ENCODE peak calls at places on chromosomes 13 and 19, in six cellular contexts. K is colonic mucosa, U is fibroblast of lung, R is H1, A is IMR-90, M is neural progenitor cell. C is an unnamed sample.

GRCh38 chr19:45113628-45114027 is 20.6 kb downstream of the PPP1R37 start:
- DNase-seq in K (peak; percentile 80), U (no peak), R (no peak), A (no peak), M (no peak), C (no peak)

GRCh38 chr13:91133941-91134772 is 213.3 kb upstream of the MIR17HG start:
- DNase-seq in K (peak; percentile 44), U (peak; percentile 60), R (no peak), A (peak; percentile 54), M (peak; percentile 60), C (peak; percentile 47)

GRCh38 chr13:79194272-79194671 is 211.8 kb downstream of the RBM26 start:
- DNase-seq in K (no peak), U (no peak), R (no peak), A (no peak), M (no peak), C (peak; percentile 51)

GRCh38 chr13:28805193-28805819 is 14.8 kb upstream of the MTUS2 start:
- DNase-seq in K (peak; percentile 24), U (no peak), R (no peak), A (no peak), M (peak; percentile 52), C (peak; percentile 43)

GRCh38 chr13:83024955-83025594 is 857.2 kb downstream of the SLITRK1 start:
- DNase-seq in K (no peak), U (peak; percentile 0), R (no peak), A (peak; percentile 23), M (no peak), C (no peak)

GRCh38 chr19:53466726-53467125 is 807 bp upstream of the ZNF813 start:
- DNase-seq in K (no peak), U (no peak), R (no peak), A (no peak), M (peak; percentile 7), C (no peak)

GRCh38 chr19:33005440-33005839 is 33.4 kb downstream of the FAAP24 start:
- DNase-seq in K (no peak), U (no peak), R (no peak), A (no peak), M (no peak), C (no peak)

GRCh38 chr13:84431646-84432045 is 549.4 kb upstream of the SLITRK1 start:
- DNase-seq in K (no peak), U (peak; percentile 85), R (no peak), A (peak; percentile 66), M (no peak), C (no peak)

GRCh38 chr13:45662122-45662521 is 40.0 kb upstream of the CBY2 start:
- DNase-seq in K (no peak), U (peak; percentile 28), R (no peak), A (no peak), M (no peak), C (no peak)

GRCh38 chr13:51861728-51862300 is at the start of gene CCDC70:
- DNase-seq in K (no peak), U (peak; percentile 71), R (no peak), A (peak; percentile 39), M (no peak), C (no peak)

GRCh38 chr13:66501187-66501586 is 728.9 kb downstream of the PCDH9 start:
- DNase-seq in K (no peak), U (peak; percentile 55), R (no peak), A (peak; percentile 78), M (no peak), C (no peak)

GRCh38 chr13:83563499-83563898 is 318.8 kb downstream of the SLITRK1 start:
- DNase-seq in K (no peak), U (no peak), R (no peak), A (no peak), M (peak; percentile 2), C (no peak)

GRCh38 chr13:57673197-57673596 is 41.7 kb downstream of the PCDH17 start:
- DNase-seq in K (no peak), U (no peak), R (no peak), A (no peak), M (peak; percentile 71), C (no peak)

GRCh38 chr19:34963531-34964406 is at the start of gene ZNF792:
- DNase-seq in K (peak; percentile 84), U (peak; percentile 51), R (peak; percentile 7), A (peak; percentile 34), M (peak; percentile 81), C (peak; percentile 57)

GRCh38 chr13:92827503-92827902 is 399.1 kb upstream of the GPC6 start:
- DNase-seq in K (no peak), U (no peak), R (no peak), A (no peak), M (no peak), C (no peak)

GRCh38 chr19:31639306-31639705 is 290.1 kb upstream of the TSHZ3 start:
- DNase-seq in K (no peak), U (peak; percentile 45), R (no peak), A (peak; percentile 1), M (no peak), C (no peak)

GRCh38 chr13:111658150-111659100 is 338.0 kb downstream of the TEX29 start:
- DNase-seq in K (no peak), U (no peak), R (no peak), A (no peak), M (peak; percentile 93), C (no peak)

GRCh38 chr19:44747739-44748425 is 626 bp upstream of the BCL3 start:
- DNase-seq in K (peak; percentile 86), U (peak; percentile 70), R (no peak), A (peak; percentile 61), M (peak; percentile 17), C (peak; percentile 6)

GRCh38 chr19:51422053-51422448 is 4.6 kb upstream of the SIGLEC10 start:
- DNase-seq in K (peak; percentile 92), U (peak; percentile 25), R (peak; percentile 69), A (peak; percentile 59), M (peak; percentile 96), C (peak; percentile 85)

GRCh38 chr19:44887648-44888047 is 3.4 kb upstream of the TOMM40 start:
- DNase-seq in K (no peak), U (no peak), R (no peak), A (no peak), M (no peak), C (no peak)

GRCh38 chr13:50798923-50799322 is 44.6 kb downstream of the DLEU7 start:
- DNase-seq in K (no peak), U (peak; percentile 83), R (no peak), A (no peak), M (no peak), C (no peak)

GRCh38 chr19:49590971-49591730 is at the start of gene PRR12:
- DNase-seq in K (peak; percentile 65), U (peak; percentile 63), R (no peak), A (peak; percentile 67), M (peak; percentile 88), C (peak; percentile 87)

GRCh38 chr19:39038098-39038497 is 5.7 kb upstream of the FBXO27 start:
- DNase-seq in K (no peak), U (peak; percentile 35), R (no peak), A (peak; percentile 25), M (peak; percentile 87), C (no peak)

GRCh38 chr19:1847684-1848398 is 442 bp downstream of the REXO1 start:
- DNase-seq in K (peak; percentile 63), U (peak; percentile 57), R (no peak), A (peak; percentile 40), M (peak; percentile 72), C (no peak)

GRCh38 chr13:113981201-113981605 is 7.3 kb upstream of the C13orf46 start:
- DNase-seq in K (peak; percentile 90), U (no peak), R (no peak), A (no peak), M (no peak), C (no peak)

DNA sequence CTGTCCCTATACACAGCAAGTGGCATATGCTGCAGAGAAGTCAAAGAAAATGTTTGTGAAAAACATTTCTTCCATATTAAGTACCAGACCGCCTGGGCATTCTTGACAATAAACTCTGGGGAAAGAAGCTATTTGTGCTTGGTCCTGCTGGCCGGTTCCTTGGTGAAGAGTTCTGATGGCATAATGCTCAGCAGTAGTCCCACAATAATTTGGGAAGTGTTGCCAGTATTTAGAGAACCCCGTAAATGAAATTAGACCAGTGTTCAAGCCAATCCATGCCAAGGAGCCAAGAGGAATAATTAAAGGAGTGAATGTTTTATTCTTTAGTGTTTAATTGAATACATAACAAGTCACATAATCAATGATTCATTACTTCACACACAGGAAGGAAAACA is 6.3 kb downstream of the KCTD12 start:
- DNase-seq in K (no peak), U (no peak), R (no peak), A (no peak), M (no peak), C (no peak)
- H3K4me3 ChIP-seq in K (no peak overlapping the region), U (no peak overlapping the region), R (no peak overlapping the region), A (no peak overlapping the region), M (no peak overlapping the region), C (no peak overlapping the region)

GRCh38 chr19:55258828-55259539 is at the start of gene PPP6R1:
- DNase-seq in K (peak; percentile 97), U (peak; percentile 100), R (peak; percentile 83), A (peak; percentile 100), M (peak; percentile 98), C (peak; percentile 99)

GRCh38 chr19:55257461-55258411 is 1.1 kb downstream of the PPP6R1 start:
- DNase-seq in K (peak; percentile 41), U (no peak), R (no peak), A (peak; percentile 32), M (peak; percentile 34), C (peak; percentile 40)

GRCh38 chr19:55261671-55262126 is 2.9 kb upstream of the PPP6R1 start:
- DNase-seq in K (no peak), U (no peak), R (no peak), A (no peak), M (no peak), C (no peak)

GRCh38 chr19:55258476-55258827 is 365 bp downstream of the PPP6R1 start:
- DNase-seq in K (peak; percentile 37), U (no peak), R (no peak), A (no peak), M (peak; percentile 42), C (peak; percentile 52)

GRCh38 chr19:55259540-55260210 is 858 bp upstream of the PPP6R1 start:
- DNase-seq in K (no peak), U (no peak), R (no peak), A (no peak), M (no peak), C (peak; percentile 44)
- H3K9ac ChIP-seq in K (peak overlapping the region; percentile 86), U (peak overlapping the region; percentile 58), R (no peak overlapping the region), A (peak overlapping the region; percentile 79), M (peak overlapping the region; percentile 38), C (peak overlapping the region; percentile 94)

GRCh38 chr13:22061806-22062391 is 391.0 kb downstream of the FGF9 start:
- DNase-seq in K (no peak), U (no peak), R (no peak), A (no peak), M (no peak), C (no peak)

GRCh38 chr13:22060187-22060586 is 389.3 kb downstream of the FGF9 start:
- DNase-seq in K (no peak), U (no peak), R (no peak), A (no peak), M (no peak), C (no peak)

GRCh38 chr13:22063416-22064124 is 392.7 kb downstream of the FGF9 start:
- DNase-seq in K (no peak), U (no peak), R (no peak), A (no peak), M (no peak), C (no peak)

GRCh38 chr13:22062478-22063205 is 391.8 kb downstream of the FGF9 start:
- DNase-seq in K (no peak), U (no peak), R (no peak), A (peak; percentile 63), M (no peak), C (no peak)

GRCh38 chr13:22061371-22061805 is 390.5 kb downstream of the FGF9 start:
- DNase-seq in K (no peak), U (no peak), R (no peak), A (no peak), M (no peak), C (no peak)
- H3K27ac ChIP-seq in K (peak overlapping the region; percentile 44), U (no peak overlapping the region), R (no peak overlapping the region), A (no peak overlapping the region), M (no peak overlapping the region), C (no peak overlapping the region)

GRCh38 chr13:48018637-48019036 is 17.6 kb upstream of the SUCLA2 start:
- DNase-seq in K (no peak), U (no peak), R (no peak), A (no peak), M (no peak), C (no peak)
- H3K4me3 ChIP-seq in K (no peak overlapping the region), U (no peak overlapping the region), R (no peak overlapping the region), A (no peak overlapping the region), M (no peak overlapping the region), C (no peak overlapping the region)